ENCODE peak calls at places on chromosomes 5 and 9, in four cellular contexts. One of them, this sample, is unnamed.

GRCh38 chr9:27117489-27118135 is 8.6 kb downstream of the TEK start:
- DNase-seq in activated CD4-positive, alpha-beta T cell treated with anti-CD3 and anti-CD28 coated beads for 48 hours: no peak
- DNase-seq in osteoblast: peak; percentile 54
- DNase-seq in AG10803: peak; percentile 77
- DNase-seq in this sample: peak; percentile 97

GRCh38 chr5:97628011-97628410 is 445.0 kb upstream of the RIOK2 start:
- DNase-seq in AG10803: peak; percentile 16
- DNase-seq in osteoblast: no peak
- DNase-seq in activated CD4-positive, alpha-beta T cell treated with anti-CD3 and anti-CD28 coated beads for 48 hours: no peak
- DNase-seq in this sample: peak; percentile 32

GRCh38 chr9:18907927-18908625 is 124.9 kb downstream of the SAXO1 start:
- DNase-seq in activated CD4-positive, alpha-beta T cell treated with anti-CD3 and anti-CD28 coated beads for 48 hours: no peak
- DNase-seq in osteoblast: no peak
- DNase-seq in AG10803: no peak
- DNase-seq in this sample: no peak

GRCh38 chr5:172686111-172686510 is 45.0 kb downstream of the NEURL1B start:
- DNase-seq in activated CD4-positive, alpha-beta T cell treated with anti-CD3 and anti-CD28 coated beads for 48 hours: no peak
- DNase-seq in osteoblast: peak; percentile 98
- DNase-seq in AG10803: no peak
- DNase-seq in this sample: peak; percentile 37

GRCh38 chr5:73663860-73664240 is 37.9 kb downstream of the ARHGEF28 start:
- DNase-seq in AG10803: no peak
- DNase-seq in activated CD4-positive, alpha-beta T cell treated with anti-CD3 and anti-CD28 coated beads for 48 hours: no peak
- DNase-seq in osteoblast: no peak
- DNase-seq in this sample: no peak

GRCh38 chr5:156378159-156378558 is 51.2 kb downstream of the SGCD start:
- DNase-seq in activated CD4-positive, alpha-beta T cell treated with anti-CD3 and anti-CD28 coated beads for 48 hours: no peak
- DNase-seq in AG10803: no peak
- DNase-seq in osteoblast: no peak
- DNase-seq in this sample: no peak

GRCh38 chr9:85522459-85523092 is 219.2 kb downstream of the AGTPBP1 start:
- DNase-seq in osteoblast: no peak
- DNase-seq in activated CD4-positive, alpha-beta T cell treated with anti-CD3 and anti-CD28 coated beads for 48 hours: peak; percentile 54
- DNase-seq in AG10803: peak; percentile 34
- DNase-seq in this sample: peak; percentile 11

GRCh38 chr5:122156724-122157325 is 27.5 kb downstream of the ZNF474 start:
- DNase-seq in AG10803: peak; percentile 72
- DNase-seq in osteoblast: no peak
- DNase-seq in activated CD4-positive, alpha-beta T cell treated with anti-CD3 and anti-CD28 coated beads for 48 hours: no peak
- DNase-seq in this sample: peak; percentile 62

GRCh38 chr9:79362100-79363081 is 209.4 kb upstream of the TLE4 start:
- DNase-seq in activated CD4-positive, alpha-beta T cell treated with anti-CD3 and anti-CD28 coated beads for 48 hours: no peak
- DNase-seq in AG10803: no peak
- DNase-seq in osteoblast: no peak
- DNase-seq in this sample: no peak

GRCh38 chr9:4689687-4690104 is 10.3 kb downstream of the CDC37L1 start:
- DNase-seq in activated CD4-positive, alpha-beta T cell treated with anti-CD3 and anti-CD28 coated beads for 48 hours: peak; percentile 39
- DNase-seq in AG10803: peak; percentile 57
- DNase-seq in osteoblast: no peak
- DNase-seq in this sample: no peak

GRCh38 chr9:8845808-8846207 is 1046.2 kb upstream of the DMAC1 start:
- DNase-seq in osteoblast: no peak
- DNase-seq in AG10803: no peak
- DNase-seq in activated CD4-positive, alpha-beta T cell treated with anti-CD3 and anti-CD28 coated beads for 48 hours: no peak
- DNase-seq in this sample: no peak

GRCh38 chr9:135053133-135053532 is 34.3 kb upstream of the OLFM1 start:
- DNase-seq in osteoblast: peak; percentile 10
- DNase-seq in activated CD4-positive, alpha-beta T cell treated with anti-CD3 and anti-CD28 coated beads for 48 hours: no peak
- DNase-seq in AG10803: no peak
- DNase-seq in this sample: no peak